ENCODE peak calls at places on chromosomes 5 and 9, in four cellular contexts. One of them, this sample, is unnamed. For H3K4me1, the result is how much of the 10 kb centered on the place peaks cover.

GRCh38 chr9:112076814-112077213 is 98.3 kb downstream of the SUSD1 start:
- DNase-seq in K562: no peak
- DNase-seq in IMR-90: no peak
- DNase-seq in GM12878: no peak
- DNase-seq in this sample: no peak

GRCh38 chr9:120402741-120403542 is 177.0 kb downstream of the CDK5RAP2 start:
- DNase-seq in K562: peak
- DNase-seq in IMR-90: peak
- DNase-seq in GM12878: no peak
- DNase-seq in this sample: no peak

GRCh38 chr5:122863721-122864120 is 18.3 kb downstream of the SNX24 start:
- DNase-seq in IMR-90: no peak
- DNase-seq in GM12878: no peak
- DNase-seq in K562: no peak
- DNase-seq in this sample: no peak

GRCh38 chr5:168404366-168404765 is 81.9 kb upstream of the RARS1 start:
- DNase-seq in IMR-90: peak
- DNase-seq in K562: no peak
- DNase-seq in GM12878: no peak
- DNase-seq in this sample: no peak

GRCh38 chr9:94799578-94800264 is 73.2 kb downstream of the AOPEP start:
- DNase-seq in GM12878: no peak
- DNase-seq in K562: no peak
- DNase-seq in IMR-90: peak
- DNase-seq in this sample: peak

GRCh38 chr9:113922160-113922559 is 46.1 kb downstream of the ZNF618 start:
- DNase-seq in K562: no peak
- DNase-seq in IMR-90: no peak
- DNase-seq in GM12878: no peak
- DNase-seq in this sample: no peak

GRCh38 chr9:126379661-126380365 is 53.2 kb downstream of the MVB12B start:
- DNase-seq in K562: no peak
- DNase-seq in GM12878: no peak
- DNase-seq in IMR-90: peak
- DNase-seq in this sample: no peak

GRCh38 chr5:71969464-71969863 is 137.8 kb upstream of the MAP1B start:
- DNase-seq in GM12878: no peak
- DNase-seq in K562: no peak
- DNase-seq in IMR-90: no peak
- DNase-seq in this sample: no peak

GRCh38 chr5:57441557-57441956 is 41.1 kb downstream of the ACTBL2 start:
- DNase-seq in K562: peak
- DNase-seq in GM12878: no peak
- DNase-seq in IMR-90: peak
- DNase-seq in this sample: peak

GRCh38 chr9:123251741-123252140 is 16.6 kb downstream of the STRBP start:
- DNase-seq in K562: no peak
- DNase-seq in IMR-90: no peak
- DNase-seq in GM12878: no peak
- DNase-seq in this sample: no peak

GRCh38 chr5:32474201-32474854 is 29.8 kb upstream of the ZFR start:
- DNase-seq in IMR-90: no peak
- DNase-seq in K562: no peak
- DNase-seq in GM12878: no peak
- DNase-seq in this sample: no peak

GRCh38 chr5:42641321-42642005 is 115.2 kb upstream of the CCDC152 start:
- DNase-seq in GM12878: no peak
- DNase-seq in IMR-90: no peak
- DNase-seq in K562: no peak
- DNase-seq in this sample: no peak

GRCh38 chr5:140145223-140145622 is 19.5 kb downstream of the IGIP start:
- DNase-seq in GM12878: no peak
- DNase-seq in IMR-90: no peak
- DNase-seq in K562: no peak
- DNase-seq in this sample: no peak

GRCh38 chr9:2934883-2935282 is 91.0 kb upstream of the PUM3 start:
- DNase-seq in K562: no peak
- DNase-seq in GM12878: no peak
- DNase-seq in IMR-90: no peak
- DNase-seq in this sample: no peak

GRCh38 chr9:114276908-114277821 is 45.7 kb upstream of the ORM1 start:
- DNase-seq in IMR-90: peak
- DNase-seq in K562: no peak
- DNase-seq in GM12878: no peak
- DNase-seq in this sample: peak

GRCh38 chr5:89059274-89059673 is 176.3 kb upstream of the MEF2C start:
- DNase-seq in GM12878: no peak
- DNase-seq in K562: no peak
- DNase-seq in IMR-90: no peak
- DNase-seq in this sample: no peak

GRCh38 chr5:2224689-2225088 is 342.0 kb upstream of the IRX4 start:
- DNase-seq in K562: no peak
- DNase-seq in IMR-90: no peak
- DNase-seq in GM12878: no peak
- DNase-seq in this sample: no peak

GRCh38 chr5:2222246-2222645 is 339.5 kb upstream of the IRX4 start:
- DNase-seq in K562: no peak
- DNase-seq in IMR-90: no peak
- DNase-seq in GM12878: no peak
- DNase-seq in this sample: no peak

GRCh38 chr5:2221450-2221849 is 338.7 kb upstream of the IRX4 start:
- DNase-seq in GM12878: no peak
- DNase-seq in IMR-90: no peak
- DNase-seq in K562: no peak
- DNase-seq in this sample: no peak

GRCh38 chr5:2223303-2223702 is 340.6 kb upstream of the IRX4 start:
- DNase-seq in K562: no peak
- DNase-seq in IMR-90: no peak
- DNase-seq in GM12878: no peak
- DNase-seq in this sample: no peak

DNA sequence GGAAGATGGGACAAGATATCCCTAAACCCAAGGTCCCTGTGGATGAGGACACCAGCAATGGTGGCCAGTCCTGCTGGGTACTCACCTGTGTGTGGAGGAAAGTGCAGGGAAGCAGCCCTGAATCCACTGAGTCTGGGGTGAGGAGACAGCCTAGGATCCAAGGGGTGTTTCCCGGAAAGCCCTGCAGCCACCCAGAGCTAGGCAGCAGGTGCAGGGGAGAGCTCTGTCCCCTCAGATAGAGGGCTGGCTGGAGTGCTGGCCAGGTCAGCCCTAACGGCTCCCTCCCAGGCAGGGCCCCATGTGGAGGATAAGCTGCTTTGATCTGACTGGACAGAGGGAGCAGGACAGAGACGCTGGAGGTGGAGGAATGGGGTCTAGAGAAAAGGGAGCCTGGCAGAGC is 344.7 kb upstream of the IRX4 start:
- DNase-seq in GM12878: no peak
- DNase-seq in K562: no peak
- DNase-seq in IMR-90: no peak
- DNase-seq in this sample: no peak
- H3K9ac ChIP-seq in GM12878: no peak
- H3K9ac ChIP-seq in K562: no peak
- H3K9ac ChIP-seq in IMR-90: no peak
- H3K9ac ChIP-seq in this sample: no peak

GRCh38 chr9:21803674-21804048 is 1.2 kb downstream of the MTAP start:
- DNase-seq in K562: no peak
- DNase-seq in IMR-90: no peak
- DNase-seq in GM12878: no peak
- DNase-seq in this sample: no peak

GRCh38 chr9:21804336-21804735 is 1.9 kb downstream of the MTAP start:
- DNase-seq in GM12878: no peak
- DNase-seq in K562: no peak
- DNase-seq in IMR-90: no peak
- DNase-seq in this sample: no peak

GRCh38 chr9:21806644-21807043 is 4.2 kb downstream of the MTAP start:
- DNase-seq in IMR-90: no peak
- DNase-seq in GM12878: no peak
- DNase-seq in K562: no peak
- DNase-seq in this sample: no peak

GRCh38 chr9:21802418-21803000 is at the start of gene MTAP:
- DNase-seq in IMR-90: peak
- DNase-seq in GM12878: peak
- DNase-seq in K562: no peak
- DNase-seq in this sample: peak

DNA sequence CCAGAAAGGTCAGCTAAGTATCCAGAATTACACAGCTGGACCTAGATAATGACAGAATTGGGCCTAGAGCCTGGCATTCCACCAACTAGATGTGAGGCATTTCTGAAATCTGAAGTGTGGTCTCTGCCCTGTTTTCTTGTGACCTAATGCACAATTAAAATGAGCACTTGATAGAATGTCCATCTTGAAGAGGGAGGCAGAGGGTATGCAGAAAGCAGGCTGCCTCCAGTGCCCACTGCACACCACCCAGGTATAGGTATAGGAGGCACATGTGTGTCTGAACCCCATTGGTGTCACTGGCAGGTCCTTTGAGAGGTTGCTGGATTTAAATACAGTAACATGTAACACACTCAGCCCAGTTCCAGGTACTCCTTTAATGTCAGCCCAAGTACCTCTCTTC is 2.4 kb downstream of the MTAP start:
- DNase-seq in IMR-90: no peak
- DNase-seq in GM12878: no peak
- DNase-seq in K562: no peak
- DNase-seq in this sample: no peak
- H3K4me1 ChIP-seq in IMR-90: under half
- H3K4me1 ChIP-seq in GM12878: under half
- H3K4me1 ChIP-seq in K562: under half
- H3K4me1 ChIP-seq in this sample: under half

DNA sequence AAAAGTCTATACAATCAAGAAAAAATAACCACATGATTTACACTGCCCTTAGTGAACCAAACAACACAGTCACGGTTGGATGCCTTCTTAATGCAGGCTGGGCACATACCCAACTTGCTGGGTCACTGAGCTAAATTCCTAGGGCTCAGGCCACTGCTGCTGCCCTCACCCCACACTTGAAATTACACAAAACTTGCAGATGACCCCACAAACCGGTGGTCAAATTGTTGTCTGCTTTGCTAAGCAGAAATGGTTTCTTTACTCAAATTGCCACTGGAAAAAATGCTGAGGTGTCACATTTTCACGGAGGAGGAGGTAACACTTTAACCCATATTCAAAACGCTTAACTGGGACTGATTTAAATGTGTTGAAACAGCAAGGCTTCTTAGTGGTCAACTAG is 62.4 kb downstream of the HMHB1 start:
- DNase-seq in K562: no peak
- DNase-seq in IMR-90: peak
- DNase-seq in GM12878: no peak
- DNase-seq in this sample: no peak
- TF ChIP-seq FOS in K562: no peak
- TF ChIP-seq FOS in IMR-90: no peak
- TF ChIP-seq FOS in GM12878: no peak
- TF ChIP-seq FOS in this sample: no peak

DNA sequence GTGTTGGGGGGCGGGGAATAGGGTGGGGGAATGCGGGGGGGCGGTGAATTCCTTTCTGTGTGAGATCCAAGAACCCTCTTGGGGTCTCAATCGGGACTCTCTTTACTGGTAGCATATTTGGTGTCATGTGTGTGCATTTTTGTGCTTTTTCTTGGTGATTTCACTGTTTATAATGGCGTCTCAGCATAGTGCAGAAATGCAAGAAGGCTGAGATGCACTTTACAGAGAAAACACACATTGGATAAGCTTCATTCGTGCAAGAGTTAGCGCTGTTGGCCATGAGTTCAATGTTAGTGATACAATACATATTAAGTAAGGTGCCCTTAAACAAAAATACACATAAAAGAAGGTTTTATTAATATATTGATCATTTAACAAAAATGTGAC is 771 bp upstream of the ENTPD8 start:
- DNase-seq in GM12878: no peak
- DNase-seq in IMR-90: no peak
- DNase-seq in K562: no peak
- DNase-seq in this sample: no peak
- H3K9ac ChIP-seq in GM12878: no peak
- H3K9ac ChIP-seq in IMR-90: no peak
- H3K9ac ChIP-seq in K562: no peak
- H3K9ac ChIP-seq in this sample: no peak

DNA sequence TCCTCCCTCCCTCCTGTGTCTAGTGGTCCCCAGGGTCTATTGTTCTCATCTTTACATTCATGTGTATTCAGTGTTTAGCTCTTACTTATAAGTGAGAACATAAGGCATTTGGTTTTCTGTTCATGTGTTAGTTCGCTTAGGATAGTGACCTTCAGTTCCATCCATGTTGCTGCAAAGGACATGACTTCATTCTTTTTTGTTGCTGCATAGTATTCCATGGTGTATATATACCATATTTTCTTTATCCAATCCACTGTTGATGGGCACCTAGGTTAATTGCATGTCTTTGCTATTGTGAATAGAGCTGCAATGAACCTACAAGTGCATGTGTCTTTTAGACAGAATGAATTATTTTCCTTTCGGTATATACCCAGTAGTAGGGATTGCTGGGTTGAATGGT is 46.8 kb downstream of the FYB1 start:
- DNase-seq in K562: no peak
- DNase-seq in IMR-90: no peak
- DNase-seq in GM12878: no peak
- DNase-seq in this sample: no peak
- H3K4me1 ChIP-seq in K562: under half
- H3K4me1 ChIP-seq in IMR-90: under half
- H3K4me1 ChIP-seq in GM12878: under half
- H3K4me1 ChIP-seq in this sample: under half

GRCh38 chr9:129451089-129451656 is 169.7 kb downstream of the C9orf50 start:
- DNase-seq in GM12878: no peak
- DNase-seq in IMR-90: no peak
- DNase-seq in K562: no peak
- DNase-seq in this sample: peak
- TF ChIP-seq FOS in GM12878: no peak
- TF ChIP-seq FOS in IMR-90: no peak
- TF ChIP-seq FOS in K562: no peak
- TF ChIP-seq FOS in this sample: no peak

GRCh38 chr5:135063056-135063445 is 29.0 kb upstream of the PITX1 start:
- DNase-seq in K562: no peak
- DNase-seq in GM12878: no peak
- DNase-seq in IMR-90: no peak
- DNase-seq in this sample: no peak
- H3K9ac ChIP-seq in K562: no peak
- H3K9ac ChIP-seq in GM12878: no peak
- H3K9ac ChIP-seq in IMR-90: no peak
- H3K9ac ChIP-seq in this sample: no peak

GRCh38 chr9:88923653-88924284 is 67.5 kb upstream of the S1PR3 start:
- DNase-seq in IMR-90: no peak
- DNase-seq in K562: no peak
- DNase-seq in GM12878: no peak
- DNase-seq in this sample: no peak
- H3K4me1 ChIP-seq in IMR-90: under half
- H3K4me1 ChIP-seq in K562: under half
- H3K4me1 ChIP-seq in GM12878: under half
- H3K4me1 ChIP-seq in this sample: under half